ENCODE peak calls at places on chromosomes 3 and 15, in ten cellular contexts. One of them, this sample, is unnamed.

GRCh38 chr3:10655131-10655530 is 149.7 kb upstream of the ATP2B2 start:
- DNase-seq in Calu3: no peak
- DNase-seq in lower leg skin: peak
- DNase-seq in BE2C: no peak
- DNase-seq in OCI-LY7: no peak
- DNase-seq in pancreas: no peak
- DNase-seq in ovary: no peak
- DNase-seq in esophagus squamous epithelium: no peak
- DNase-seq in uterus: no peak
- DNase-seq in AG04450: no peak
- DNase-seq in this sample: no peak

GRCh38 chr15:47384316-47384715 is 333.0 kb upstream of the SEMA6D start:
- DNase-seq in Calu3: no peak
- DNase-seq in lower leg skin: no peak
- DNase-seq in BE2C: peak
- DNase-seq in OCI-LY7: no peak
- DNase-seq in pancreas: no peak
- DNase-seq in ovary: peak
- DNase-seq in esophagus squamous epithelium: no peak
- DNase-seq in uterus: peak
- DNase-seq in AG04450: peak
- DNase-seq in this sample: no peak

GRCh38 chr3:113560845-113561623 is 28.7 kb downstream of the SIDT1 start:
- DNase-seq in Calu3: no peak
- DNase-seq in lower leg skin: no peak
- DNase-seq in BE2C: no peak
- DNase-seq in OCI-LY7: no peak
- DNase-seq in pancreas: no peak
- DNase-seq in ovary: no peak
- DNase-seq in esophagus squamous epithelium: no peak
- DNase-seq in uterus: no peak
- DNase-seq in AG04450: no peak
- DNase-seq in this sample: no peak

GRCh38 chr3:49397470-49397869 is 14.3 kb downstream of the RHOA start:
- DNase-seq in Calu3: no peak
- DNase-seq in lower leg skin: no peak
- DNase-seq in BE2C: peak
- DNase-seq in OCI-LY7: peak
- DNase-seq in pancreas: no peak
- DNase-seq in ovary: no peak
- DNase-seq in esophagus squamous epithelium: no peak
- DNase-seq in uterus: no peak
- DNase-seq in AG04450: no peak
- DNase-seq in this sample: no peak

GRCh38 chr3:48990636-48991421 is 788 bp downstream of the P4HTM start:
- DNase-seq in Calu3: peak
- DNase-seq in lower leg skin: no peak
- DNase-seq in BE2C: peak
- DNase-seq in OCI-LY7: peak
- DNase-seq in pancreas: peak
- DNase-seq in ovary: no peak
- DNase-seq in esophagus squamous epithelium: no peak
- DNase-seq in uterus: no peak
- DNase-seq in AG04450: no peak
- DNase-seq in this sample: peak

GRCh38 chr3:194632983-194633348 is 253 bp downstream of the TMEM44 start:
- DNase-seq in Calu3: no peak
- DNase-seq in lower leg skin: peak
- DNase-seq in BE2C: no peak
- DNase-seq in OCI-LY7: no peak
- DNase-seq in pancreas: no peak
- DNase-seq in ovary: peak
- DNase-seq in esophagus squamous epithelium: no peak
- DNase-seq in uterus: peak
- DNase-seq in AG04450: no peak
- DNase-seq in this sample: no peak

GRCh38 chr3:180049391-180049790 is 12.7 kb upstream of the PEX5L start:
- DNase-seq in Calu3: peak
- DNase-seq in lower leg skin: no peak
- DNase-seq in BE2C: no peak
- DNase-seq in OCI-LY7: no peak
- DNase-seq in pancreas: no peak
- DNase-seq in ovary: no peak
- DNase-seq in esophagus squamous epithelium: no peak
- DNase-seq in uterus: no peak
- DNase-seq in AG04450: no peak
- DNase-seq in this sample: no peak

GRCh38 chr15:88990185-88990679 is 77.1 kb upstream of the MFGE8 start:
- DNase-seq in Calu3: no peak
- DNase-seq in lower leg skin: peak
- DNase-seq in BE2C: peak
- DNase-seq in OCI-LY7: no peak
- DNase-seq in pancreas: no peak
- DNase-seq in ovary: no peak
- DNase-seq in esophagus squamous epithelium: no peak
- DNase-seq in uterus: no peak
- DNase-seq in AG04450: no peak
- DNase-seq in this sample: no peak

GRCh38 chr3:55013145-55013544 is 85.3 kb upstream of the LRTM1 start:
- DNase-seq in Calu3: no peak
- DNase-seq in lower leg skin: no peak
- DNase-seq in BE2C: no peak
- DNase-seq in OCI-LY7: no peak
- DNase-seq in pancreas: no peak
- DNase-seq in ovary: no peak
- DNase-seq in esophagus squamous epithelium: no peak
- DNase-seq in uterus: no peak
- DNase-seq in AG04450: no peak
- DNase-seq in this sample: no peak

GRCh38 chr15:82548700-82549099 is 8.4 kb upstream of the RPS17 start:
- DNase-seq in Calu3: no peak
- DNase-seq in lower leg skin: no peak
- DNase-seq in BE2C: no peak
- DNase-seq in OCI-LY7: no peak
- DNase-seq in pancreas: no peak
- DNase-seq in ovary: no peak
- DNase-seq in esophagus squamous epithelium: no peak
- DNase-seq in uterus: no peak
- DNase-seq in AG04450: no peak
- DNase-seq in this sample: peak

GRCh38 chr3:49327485-49327884 is 12.4 kb downstream of the USP4 start:
- DNase-seq in Calu3: no peak
- DNase-seq in lower leg skin: no peak
- DNase-seq in BE2C: no peak
- DNase-seq in OCI-LY7: no peak
- DNase-seq in pancreas: no peak
- DNase-seq in ovary: no peak
- DNase-seq in esophagus squamous epithelium: no peak
- DNase-seq in uterus: no peak
- DNase-seq in AG04450: no peak
- DNase-seq in this sample: no peak

GRCh38 chr15:57861805-57862586 is 155.5 kb downstream of the POLR2M start:
- DNase-seq in Calu3: no peak
- DNase-seq in lower leg skin: no peak
- DNase-seq in BE2C: no peak
- DNase-seq in OCI-LY7: no peak
- DNase-seq in pancreas: no peak
- DNase-seq in ovary: no peak
- DNase-seq in esophagus squamous epithelium: no peak
- DNase-seq in uterus: no peak
- DNase-seq in AG04450: peak
- DNase-seq in this sample: no peak

GRCh38 chr3:196569003-196569516 is 600 bp downstream of the FBXO45 start:
- DNase-seq in Calu3: peak
- DNase-seq in lower leg skin: peak
- DNase-seq in BE2C: peak
- DNase-seq in OCI-LY7: peak
- DNase-seq in pancreas: no peak
- DNase-seq in ovary: peak
- DNase-seq in esophagus squamous epithelium: no peak
- DNase-seq in uterus: no peak
- DNase-seq in AG04450: no peak
- DNase-seq in this sample: peak
- TF ChIP-seq CTCF in Calu3: no peak
- TF ChIP-seq CTCF in lower leg skin: no peak
- TF ChIP-seq CTCF in BE2C: no peak
- TF ChIP-seq CTCF in OCI-LY7: no peak
- TF ChIP-seq CTCF in pancreas: no peak
- TF ChIP-seq CTCF in ovary: no peak
- TF ChIP-seq CTCF in esophagus squamous epithelium: no peak
- TF ChIP-seq CTCF in uterus: no peak
- TF ChIP-seq CTCF in AG04450: no peak
- TF ChIP-seq CTCF in this sample: no peak

GRCh38 chr3:150302246-150302645 is 105.9 kb upstream of the TSC22D2 start:
- DNase-seq in Calu3: no peak
- DNase-seq in lower leg skin: no peak
- DNase-seq in BE2C: no peak
- DNase-seq in OCI-LY7: no peak
- DNase-seq in pancreas: no peak
- DNase-seq in ovary: no peak
- DNase-seq in esophagus squamous epithelium: no peak
- DNase-seq in uterus: no peak
- DNase-seq in AG04450: no peak
- DNase-seq in this sample: no peak

GRCh38 chr3:150300376-150300775 is 107.7 kb upstream of the TSC22D2 start:
- DNase-seq in Calu3: no peak
- DNase-seq in lower leg skin: no peak
- DNase-seq in BE2C: no peak
- DNase-seq in OCI-LY7: no peak
- DNase-seq in pancreas: no peak
- DNase-seq in ovary: no peak
- DNase-seq in esophagus squamous epithelium: no peak
- DNase-seq in uterus: no peak
- DNase-seq in AG04450: no peak
- DNase-seq in this sample: no peak

GRCh38 chr3:150307862-150308261 is 100.2 kb upstream of the TSC22D2 start:
- DNase-seq in Calu3: no peak
- DNase-seq in lower leg skin: no peak
- DNase-seq in BE2C: no peak
- DNase-seq in OCI-LY7: no peak
- DNase-seq in pancreas: no peak
- DNase-seq in ovary: no peak
- DNase-seq in esophagus squamous epithelium: no peak
- DNase-seq in uterus: no peak
- DNase-seq in AG04450: no peak
- DNase-seq in this sample: no peak

GRCh38 chr3:150300847-150301517 is 107.1 kb upstream of the TSC22D2 start:
- DNase-seq in Calu3: no peak
- DNase-seq in lower leg skin: no peak
- DNase-seq in BE2C: no peak
- DNase-seq in OCI-LY7: no peak
- DNase-seq in pancreas: no peak
- DNase-seq in ovary: no peak
- DNase-seq in esophagus squamous epithelium: no peak
- DNase-seq in uterus: no peak
- DNase-seq in AG04450: no peak
- DNase-seq in this sample: no peak

DNA sequence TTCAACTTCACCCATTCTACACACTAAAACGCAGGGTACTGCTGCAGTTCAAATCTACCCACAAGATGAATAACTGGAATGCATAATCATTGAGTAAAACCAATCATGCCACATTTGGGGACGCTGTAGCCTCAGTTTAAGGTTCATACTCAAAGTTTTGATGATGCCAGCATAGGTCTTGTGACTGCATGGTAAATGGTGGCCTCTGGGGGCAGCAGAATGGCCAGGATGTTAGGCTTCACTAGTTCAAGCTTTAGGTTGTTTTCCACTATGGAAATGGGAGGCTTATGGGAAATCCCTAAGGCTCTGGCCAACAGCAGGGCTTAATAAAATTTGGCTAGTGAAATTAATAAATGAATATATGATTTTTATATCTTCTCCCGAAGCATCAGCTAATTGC is 104.3 kb upstream of the TSC22D2 start:
- DNase-seq in Calu3: peak
- DNase-seq in lower leg skin: no peak
- DNase-seq in BE2C: peak
- DNase-seq in OCI-LY7: peak
- DNase-seq in pancreas: no peak
- DNase-seq in ovary: no peak
- DNase-seq in esophagus squamous epithelium: no peak
- DNase-seq in uterus: no peak
- DNase-seq in AG04450: no peak
- DNase-seq in this sample: no peak
- TF ChIP-seq CTCF in Calu3: peak
- TF ChIP-seq CTCF in lower leg skin: no peak
- TF ChIP-seq CTCF in BE2C: peak
- TF ChIP-seq CTCF in OCI-LY7: peak
- TF ChIP-seq CTCF in pancreas: no peak
- TF ChIP-seq CTCF in ovary: no peak
- TF ChIP-seq CTCF in esophagus squamous epithelium: no peak
- TF ChIP-seq CTCF in uterus: no peak
- TF ChIP-seq CTCF in AG04450: peak
- TF ChIP-seq CTCF in this sample: peak

DNA sequence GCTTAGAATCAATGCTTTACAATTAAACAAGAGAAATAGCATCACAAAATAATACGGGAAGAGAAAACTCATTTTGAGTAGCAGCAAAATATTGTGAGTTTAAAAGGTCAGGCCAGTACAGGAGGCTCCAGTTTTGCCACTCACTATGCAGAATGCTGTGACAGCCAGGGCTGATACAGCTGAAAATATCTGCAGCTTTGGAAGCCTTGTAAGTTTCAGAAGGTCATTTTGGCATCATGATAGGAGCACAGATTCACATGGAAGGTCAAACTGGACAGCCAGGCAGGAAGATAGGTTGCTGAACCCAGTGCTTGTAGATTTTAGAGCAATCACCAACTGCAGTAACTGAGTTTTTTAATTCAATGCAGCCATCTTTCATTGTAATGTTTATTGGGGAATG is 14.1 kb downstream of the MBNL1 start:
- DNase-seq in Calu3: no peak
- DNase-seq in lower leg skin: no peak
- DNase-seq in BE2C: no peak
- DNase-seq in OCI-LY7: no peak
- DNase-seq in pancreas: no peak
- DNase-seq in ovary: no peak
- DNase-seq in esophagus squamous epithelium: no peak
- DNase-seq in uterus: no peak
- DNase-seq in AG04450: no peak
- DNase-seq in this sample: no peak
- TF ChIP-seq CTCF in Calu3: no peak
- TF ChIP-seq CTCF in lower leg skin: no peak
- TF ChIP-seq CTCF in BE2C: no peak
- TF ChIP-seq CTCF in OCI-LY7: no peak
- TF ChIP-seq CTCF in pancreas: no peak
- TF ChIP-seq CTCF in ovary: no peak
- TF ChIP-seq CTCF in esophagus squamous epithelium: no peak
- TF ChIP-seq CTCF in uterus: no peak
- TF ChIP-seq CTCF in AG04450: no peak
- TF ChIP-seq CTCF in this sample: no peak

GRCh38 chr3:32009101-32009500 is 27.6 kb downstream of the ZNF860 start:
- DNase-seq in Calu3: no peak
- DNase-seq in lower leg skin: no peak
- DNase-seq in BE2C: no peak
- DNase-seq in OCI-LY7: no peak
- DNase-seq in pancreas: no peak
- DNase-seq in ovary: no peak
- DNase-seq in esophagus squamous epithelium: no peak
- DNase-seq in uterus: no peak
- DNase-seq in AG04450: no peak
- DNase-seq in this sample: no peak
- TF ChIP-seq CTCF in Calu3: no peak
- TF ChIP-seq CTCF in lower leg skin: no peak
- TF ChIP-seq CTCF in BE2C: no peak
- TF ChIP-seq CTCF in OCI-LY7: no peak
- TF ChIP-seq CTCF in pancreas: no peak
- TF ChIP-seq CTCF in ovary: no peak
- TF ChIP-seq CTCF in esophagus squamous epithelium: no peak
- TF ChIP-seq CTCF in uterus: no peak
- TF ChIP-seq CTCF in AG04450: no peak
- TF ChIP-seq CTCF in this sample: no peak